ENCODE peak calls at places on chromosomes 5 and 9, in nine cellular contexts. Y, Z, H, I, A, W, E, O and L are unnamed samples.

GRCh38 chr9:134839441-134840125 is 41.0 kb upstream of the FCN2 start:
- DNase-seq in A (no peak), O (no peak), I (no peak), Y (no peak), H (no peak), E (no peak), Z (no peak), W (no peak), L (no peak)

GRCh38 chr9:85859751-85860150 is 81.2 kb upstream of the NAA35 start:
- DNase-seq in E (no peak), Y (no peak), I (no peak), Z (no peak), W (no peak), O (no peak), H (no peak), A (no peak), L (peak; percentile 50)

GRCh38 chr9:18394847-18395355 is 79.1 kb upstream of the ADAMTSL1 start:
- DNase-seq in I (no peak), H (no peak), A (no peak), O (no peak), Y (no peak), Z (no peak), E (no peak), W (no peak), L (no peak)

GRCh38 chr5:170603578-170604565 is 100.1 kb downstream of the KCNIP1 start:
- DNase-seq in E (no peak), O (peak; percentile 51), I (peak; percentile 47), Y (no peak), A (no peak), Z (no peak), W (peak; percentile 46), H (peak; percentile 6), L (peak; percentile 25)

GRCh38 chr5:179285236-179285635 is 60.0 kb downstream of the ADAMTS2 start:
- DNase-seq in O (peak; percentile 15), Z (peak; percentile 91), E (no peak), A (peak; percentile 53), I (peak; percentile 44), H (no peak), W (no peak), Y (no peak), L (no peak)

GRCh38 chr9:3884736-3885135 is 358.9 kb upstream of the RFX3 start:
- DNase-seq in O (no peak), Z (no peak), Y (no peak), H (no peak), A (no peak), I (no peak), E (no peak), W (no peak), L (no peak)

GRCh38 chr9:110346325-110346724 is 8.7 kb upstream of the TXNDC8 start:
- DNase-seq in Z (no peak), A (no peak), Y (no peak), O (no peak), E (no peak), H (no peak), W (no peak), I (no peak), L (no peak)

GRCh38 chr5:163456840-163457239 is 3.1 kb downstream of the NUDCD2 start:
- DNase-seq in I (no peak), W (no peak), Y (no peak), O (no peak), A (no peak), E (no peak), H (no peak), Z (no peak), L (no peak)

GRCh38 chr5:143349127-143349526 is 54.4 kb downstream of the NR3C1 start:
- DNase-seq in Z (no peak), O (no peak), I (peak; percentile 18), A (no peak), W (no peak), E (no peak), H (peak; percentile 37), Y (no peak), L (no peak)

GRCh38 chr9:82354260-82354659 is 365.7 kb downstream of the SPATA31D1 start:
- DNase-seq in I (peak; percentile 91), A (no peak), E (peak; percentile 71), W (no peak), O (no peak), H (peak; percentile 93), Z (no peak), Y (no peak), L (peak; percentile 97)

GRCh38 chr9:123835821-123836220 is 94.1 kb downstream of the DENND1A start:
- DNase-seq in W (no peak), A (no peak), E (no peak), I (no peak), H (no peak), O (no peak), Z (no peak), Y (no peak), L (no peak)

DNA sequence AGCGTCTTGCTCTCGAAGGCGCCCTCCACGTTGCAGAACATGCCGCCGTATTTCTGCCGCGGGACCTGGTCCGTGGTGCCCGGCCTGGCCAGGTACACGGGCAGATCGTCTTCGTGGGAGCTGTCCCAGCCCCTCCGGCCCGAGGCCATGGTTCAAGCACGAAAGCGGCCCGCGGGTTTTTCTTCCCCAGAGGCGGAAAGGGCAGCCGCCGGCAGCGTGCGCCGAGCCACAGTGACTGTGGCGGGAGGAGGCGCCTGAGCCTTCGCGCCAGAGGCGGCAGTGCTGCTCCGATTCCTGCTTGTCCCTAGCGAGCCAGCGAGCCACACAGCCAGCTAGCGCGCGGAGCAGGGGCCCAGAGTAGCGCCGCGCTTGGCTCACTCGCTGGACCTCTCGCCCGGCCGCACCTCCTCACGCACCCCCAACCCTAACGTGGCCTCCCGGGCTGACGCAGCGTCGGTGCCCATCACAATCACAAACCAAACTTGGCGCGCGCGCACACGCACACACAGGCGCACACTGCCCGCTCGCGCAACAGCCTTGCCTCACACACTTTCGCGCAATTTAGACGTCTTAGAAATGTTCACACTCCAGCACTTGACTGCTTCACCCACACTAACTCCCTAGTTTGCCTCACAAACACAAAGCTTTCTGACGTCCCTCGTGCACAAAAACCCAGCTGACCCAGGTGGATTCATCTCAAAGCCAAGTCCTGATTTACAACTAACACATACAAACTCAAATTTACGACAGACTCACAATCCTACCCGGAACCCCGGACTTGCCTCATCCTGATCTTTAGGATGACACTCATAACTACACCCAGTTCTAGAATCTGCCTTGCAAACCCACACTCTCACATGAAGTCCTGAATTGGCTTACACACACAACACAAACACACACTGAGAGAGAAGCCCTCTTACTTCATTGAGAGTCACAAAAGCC is at the start of gene DPYSL3:
- DNase-seq in H (peak; percentile 78), Z (peak; percentile 83), O (peak; percentile 66), E (peak; percentile 82), Y (no peak), I (peak; percentile 72), A (peak; percentile 67), W (no peak), L (peak; percentile 70)
- TF ChIP-seq CTCF in H (peak; percentile 42), Z (peak; percentile 14), O (no peak), E (peak; percentile 42), Y (no peak), I (peak; percentile 41), A (peak; percentile 54), W (no peak), L (peak; percentile 26)

GRCh38 chr9:71213633-71214032 is 92.2 kb upstream of the TRPM3 start:
- DNase-seq in I (no peak), O (no peak), H (no peak), Z (no peak), E (no peak), Y (no peak), A (no peak), W (no peak), L (no peak)

GRCh38 chr9:71209890-71210289 is 88.5 kb upstream of the TRPM3 start:
- DNase-seq in Z (no peak), W (no peak), H (no peak), E (no peak), I (no peak), O (no peak), A (no peak), Y (no peak), L (no peak)

DNA sequence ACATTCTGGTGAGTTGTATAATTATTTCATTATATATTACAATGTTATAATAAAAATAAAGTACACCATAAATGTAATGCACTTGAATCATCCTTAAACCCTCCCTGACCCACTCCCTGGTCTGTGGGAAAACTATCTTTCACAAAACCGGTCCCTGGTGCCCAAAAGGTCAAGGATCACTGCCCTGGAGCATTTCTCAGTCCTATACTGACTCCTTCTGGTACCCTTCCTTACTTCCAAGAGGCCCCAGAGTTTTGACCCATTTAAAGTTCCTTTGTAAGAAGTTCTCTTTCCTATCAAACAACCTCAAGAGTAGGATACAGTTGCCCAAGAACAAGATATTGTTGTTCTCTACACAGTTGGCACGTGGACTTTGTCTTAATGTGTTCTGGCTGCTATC is 88.9 kb upstream of the TRPM3 start:
- DNase-seq in H (no peak), A (no peak), E (no peak), W (no peak), Y (no peak), I (no peak), Z (no peak), O (no peak), L (no peak)
- H3K4me3 ChIP-seq in H (no peak overlapping the region), A (no peak overlapping the region), E (no peak overlapping the region), W (no peak overlapping the region), Y (no peak overlapping the region), I (no peak overlapping the region), Z (no peak overlapping the region), O (no peak overlapping the region), L (no peak overlapping the region)

GRCh38 chr5:45521067-45521466 is 175.1 kb downstream of the HCN1 start:
- DNase-seq in E (peak; percentile 17), A (no peak), H (peak; percentile 1), W (peak; percentile 2), Y (no peak), Z (peak; percentile 23), I (no peak), O (peak; percentile 51), L (peak; percentile 3)
- TF ChIP-seq CTCF in E (peak; percentile 39), A (peak; percentile 31), H (peak; percentile 44), W (no peak), Y (no peak), Z (peak; percentile 57), I (no peak), O (no peak), L (no peak)

GRCh38 chr9:120640380-120640779 is 60.4 kb upstream of the CDK5RAP2 start:
- DNase-seq in W (peak; percentile 47), H (no peak), I (no peak), E (no peak), Y (no peak), Z (no peak), O (no peak), A (no peak), L (no peak)

GRCh38 chr9:120637919-120638318 is 58.0 kb upstream of the CDK5RAP2 start:
- DNase-seq in A (no peak), E (no peak), H (no peak), O (no peak), I (no peak), W (peak; percentile 40), Z (no peak), Y (no peak), L (no peak)

GRCh38 chr9:120636194-120636957 is 56.4 kb upstream of the CDK5RAP2 start:
- DNase-seq in H (no peak), Y (no peak), W (no peak), Z (no peak), E (no peak), O (no peak), A (no peak), I (no peak), L (no peak)

GRCh38 chr9:120635011-120635410 is 55.0 kb upstream of the CDK5RAP2 start:
- DNase-seq in E (no peak), Y (no peak), W (no peak), A (no peak), I (no peak), Z (no peak), H (no peak), O (no peak), L (no peak)
- H3K4me3 ChIP-seq in E (no peak overlapping the region), Y (no peak overlapping the region), W (no peak overlapping the region), A (no peak overlapping the region), I (no peak overlapping the region), Z (no peak overlapping the region), H (no peak overlapping the region), O (no peak overlapping the region), L (no peak overlapping the region)